ENCODE peak calls at places on chromosomes 6 and 20, in six cellular contexts. D is esophagus squamous epithelium, K is GM12891, F is A549, N is heart left ventricle, R is stomach. C is an unnamed sample.

GRCh38 chr20:35680464-35681183 is 15.9 kb upstream of the CPNE1 start:
- DNase-seq in D (no peak), K (no peak), F (no peak), N (no peak), R (no peak), C (no peak)

GRCh38 chr6:110618591-110619267 is 142.3 kb upstream of the SLC22A16 start:
- DNase-seq in D (no peak), K (no peak), F (peak), N (no peak), R (no peak), C (no peak)

GRCh38 chr6:112980676-112981075 is 633.5 kb downstream of the RFPL4B start:
- DNase-seq in D (no peak), K (no peak), F (no peak), N (no peak), R (no peak), C (no peak)

GRCh38 chr20:64222851-64223525 is 32.6 kb upstream of the PCMTD2 start:
- DNase-seq in D (no peak), K (no peak), F (no peak), N (no peak), R (peak), C (no peak)

GRCh38 chr20:8943638-8944037 is 125.2 kb upstream of the PLCB4 start:
- DNase-seq in D (no peak), K (no peak), F (no peak), N (no peak), R (no peak), C (no peak)

GRCh38 chr20:53550590-53551187 is 43.0 kb downstream of the ZNF217 start:
- DNase-seq in D (no peak), K (no peak), F (no peak), N (no peak), R (no peak), C (no peak)

GRCh38 chr6:28907394-28907793 is 16.4 kb downstream of the TRIM27 start:
- DNase-seq in D (no peak), K (no peak), F (no peak), N (no peak), R (no peak), C (no peak)

GRCh38 chr6:127366281-127367022 is 23.0 kb upstream of the ECHDC1 start:
- DNase-seq in D (no peak), K (no peak), F (peak), N (no peak), R (no peak), C (no peak)

DNA sequence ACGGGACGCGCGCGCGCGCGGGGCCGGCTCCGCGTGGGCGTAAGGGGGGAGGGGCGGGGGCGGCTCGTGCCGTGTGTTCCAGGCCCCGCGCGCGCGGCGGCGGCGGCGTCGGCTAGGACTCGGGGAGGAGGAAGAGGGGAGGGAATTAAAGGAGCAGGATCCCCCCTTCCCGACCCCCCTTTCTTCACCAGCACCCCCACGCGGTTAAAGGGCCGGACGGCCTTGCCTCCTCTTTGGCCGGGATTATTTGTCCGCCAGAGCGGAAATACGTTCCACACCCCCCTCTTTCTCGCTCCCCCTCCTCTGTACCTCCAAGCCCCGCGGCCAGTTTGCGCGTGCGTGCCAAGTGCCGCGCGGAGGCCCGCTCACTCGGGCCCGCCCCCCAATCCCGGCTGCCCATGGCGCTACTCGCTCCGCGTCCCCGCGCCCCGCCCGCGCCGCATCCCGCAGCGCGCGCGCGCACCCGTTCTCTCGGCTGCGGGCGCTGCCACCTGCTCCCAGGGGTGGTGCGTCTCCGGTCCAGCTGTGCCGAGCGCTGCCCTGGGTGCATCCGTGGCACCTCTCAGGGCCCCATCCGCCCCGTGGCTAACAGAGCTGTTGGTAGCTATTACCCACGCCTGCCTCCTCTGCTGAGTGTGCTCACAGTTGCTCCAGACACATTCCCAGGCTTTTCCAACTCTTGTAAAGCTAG is at the start of gene ZBTB12:
- DNase-seq in D (no peak), K (peak), F (peak), N (peak), R (peak), C (peak)
- TF ChIP-seq POLR2A in D (no peak), K (no peak), F (peak), N (no peak), R (no peak), C (peak)

GRCh38 chr6:159968295-159969203 is at the start of gene IGF2R:
- DNase-seq in D (peak), K (peak), F (peak), N (peak), R (peak), C (peak)
- TF ChIP-seq POLR2A in D (no peak), K (peak), F (peak), N (no peak), R (no peak), C (peak)

GRCh38 chr20:41692479-41693135 is 74.4 kb upstream of the CHD6 start:
- DNase-seq in D (peak), K (no peak), F (peak), N (peak), R (peak), C (peak)
- TF ChIP-seq POLR2A in D (no peak), K (no peak), F (no peak), N (no peak), R (no peak), C (no peak)

GRCh38 chr6:139028242-139028657 is 295 bp upstream of the ABRACL start:
- DNase-seq in D (no peak), K (no peak), F (no peak), N (no peak), R (no peak), C (no peak)

GRCh38 chr6:139028658-139029469 is at the start of gene ABRACL:
- DNase-seq in D (peak), K (peak), F (peak), N (peak), R (peak), C (peak)

GRCh38 chr6:139030211-139030530 is 1.6 kb downstream of the ABRACL start:
- DNase-seq in D (no peak), K (no peak), F (no peak), N (no peak), R (no peak), C (no peak)

GRCh38 chr6:139029470-139030210 is 1.1 kb downstream of the ABRACL start:
- DNase-seq in D (no peak), K (no peak), F (peak), N (peak), R (peak), C (peak)

DNA sequence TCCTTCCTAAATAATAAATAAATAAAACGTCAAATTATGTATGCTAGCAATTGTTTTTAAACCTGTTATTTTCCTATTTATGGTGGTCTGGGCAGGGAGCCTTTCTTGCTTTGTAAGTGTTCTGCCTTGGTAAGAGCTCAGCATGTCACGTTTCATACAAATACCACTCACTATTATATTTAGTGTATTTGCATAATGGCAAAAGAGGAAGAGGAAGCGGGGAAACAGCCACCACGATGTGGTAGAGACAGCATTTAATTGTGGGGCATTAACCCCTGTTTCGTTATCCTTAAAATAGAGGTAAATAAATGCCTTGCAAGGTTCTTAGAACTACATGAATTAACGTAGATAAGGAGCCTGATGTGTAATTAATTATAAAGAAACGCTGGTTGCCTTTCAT is 2.0 kb downstream of the ABRACL start:
- DNase-seq in D (no peak), K (peak), F (no peak), N (no peak), R (no peak), C (no peak)
- TF ChIP-seq POLR2A in D (no peak), K (no peak), F (no peak), N (no peak), R (no peak), C (no peak)

DNA sequence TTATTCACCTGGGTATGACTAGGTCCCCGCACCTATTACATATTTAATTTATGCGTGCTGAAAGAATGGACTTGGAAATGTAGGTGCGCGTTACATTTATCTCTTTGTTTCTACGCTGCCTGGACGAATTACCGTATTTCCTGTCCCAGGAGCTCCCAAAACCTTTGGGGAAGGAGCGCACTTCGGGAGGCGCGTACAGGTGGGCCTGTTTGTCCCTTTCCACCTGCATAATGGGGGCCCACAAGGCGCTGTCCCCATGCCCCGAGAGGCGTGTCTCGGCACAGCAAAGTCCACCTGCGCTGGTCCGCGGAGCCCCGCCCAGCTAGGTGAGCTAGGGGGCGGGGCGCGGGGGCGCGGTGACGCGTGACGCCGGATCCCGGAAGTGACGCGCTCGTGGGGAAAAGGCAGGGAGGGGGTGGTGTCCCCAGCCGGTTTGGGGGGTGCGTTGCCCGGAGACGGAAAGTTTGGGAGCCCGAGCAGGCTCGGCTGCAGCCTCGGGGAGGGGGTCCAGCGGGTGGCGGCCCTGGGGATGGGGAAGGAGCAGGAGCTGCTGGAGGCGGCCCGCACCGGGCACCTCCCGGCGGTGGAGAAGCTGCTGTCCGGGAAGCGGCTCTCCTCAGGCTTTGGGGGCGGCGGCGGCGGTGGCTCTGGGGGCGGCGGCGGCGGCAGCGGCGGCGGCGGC is at the start of gene ANKS1A:
- DNase-seq in D (peak), K (peak), F (peak), N (peak), R (peak), C (peak)
- TF ChIP-seq POLR2A in D (no peak), K (no peak), F (peak), N (no peak), R (peak), C (peak)

GRCh38 chr6:31825553-31825952 is 2.0 kb upstream of the HSPA1B start:
- DNase-seq in D (no peak), K (no peak), F (no peak), N (no peak), R (no peak), C (no peak)

GRCh38 chr6:31822038-31822821 is 5.3 kb upstream of the HSPA1B start:
- DNase-seq in D (peak), K (peak), F (peak), N (peak), R (peak), C (peak)

GRCh38 chr6:31826793-31827285 is 699 bp upstream of the HSPA1B start:
- DNase-seq in D (no peak), K (peak), F (peak), N (peak), R (peak), C (peak)

GRCh38 chr6:31820051-31820389 is 4.7 kb downstream of the HSPA1A start:
- DNase-seq in D (no peak), K (no peak), F (no peak), N (no peak), R (no peak), C (no peak)

DNA sequence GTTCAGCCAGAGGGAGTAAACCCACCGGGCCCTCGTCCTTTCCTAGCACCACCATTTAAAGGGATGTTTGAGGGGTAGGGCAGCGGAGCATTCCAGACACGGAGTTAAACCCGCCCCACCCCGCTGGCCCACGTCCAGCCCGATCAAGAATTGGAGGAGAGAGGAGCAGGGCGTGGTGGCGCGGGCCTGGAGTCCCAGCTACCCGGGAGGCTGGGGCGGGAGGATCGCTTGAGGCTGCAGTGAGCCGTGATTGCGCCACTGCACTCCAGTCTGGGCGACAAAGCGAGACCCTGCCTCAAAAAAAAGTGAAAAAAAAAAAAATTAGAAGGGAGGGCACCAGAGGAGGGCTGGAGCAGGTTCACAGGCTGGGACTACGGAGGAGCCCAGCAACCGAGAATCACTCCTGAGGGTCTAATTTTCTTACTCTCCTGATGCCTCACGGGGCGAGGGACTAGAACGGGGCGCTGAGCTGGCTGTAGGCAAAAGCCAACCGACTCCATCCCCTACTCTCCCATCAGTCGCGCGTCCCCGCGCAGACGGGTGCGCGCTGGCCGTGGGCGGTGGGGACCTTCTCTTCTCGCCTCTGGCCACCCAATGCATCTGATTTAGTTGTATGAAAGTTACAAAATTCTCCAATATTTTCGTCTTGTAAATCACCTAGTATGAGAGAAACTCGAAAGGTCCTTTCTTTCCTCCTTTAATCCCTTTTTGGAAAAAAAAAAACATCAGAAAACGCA is 6.1 kb upstream of the HSPA1B start:
- DNase-seq in D (no peak), K (peak), F (peak), N (peak), R (peak), C (peak)
- TF ChIP-seq POLR2A in D (no peak), K (peak), F (no peak), N (no peak), R (no peak), C (no peak)

GRCh38 chr6:27318973-27319372 is 6.9 kb upstream of the POM121L2 start:
- DNase-seq in D (no peak), K (no peak), F (no peak), N (no peak), R (no peak), C (no peak)
- TF ChIP-seq POLR2A in D (no peak), K (no peak), F (no peak), N (no peak), R (no peak), C (no peak)